ENCODE peak calls at places on chromosome 3, in eight cellular contexts. C is A673, H is heart right ventricle, Z is sigmoid colon, Y is colonic mucosa, L is psoas muscle, X is left lung, D is tibial artery. R is an unnamed sample.

GRCh38 chr3:87248831-87249230 is 21.7 kb downstream of the CHMP2B start:
- DNase-seq in C (no peak), H (no peak), Z (no peak), Y (no peak), L (no peak), X (no peak), D (no peak), R (no peak)

GRCh38 chr3:155046935-155047334 is 33.2 kb upstream of the MME start:
- DNase-seq in C (no peak), H (no peak), Z (no peak), Y (no peak), L (no peak), X (no peak), D (no peak), R (no peak)

GRCh38 chr3:48285132-48285531 is 44.2 kb downstream of the ZNF589 start:
- DNase-seq in C (no peak), H (no peak), Z (no peak), Y (no peak), L (no peak), X (no peak), D (no peak), R (no peak)

GRCh38 chr3:111594205-111594604 is 941 bp downstream of the ZBED2 start:
- DNase-seq in C (no peak), H (no peak), Z (no peak), Y (no peak), L (no peak), X (no peak), D (no peak), R (no peak)

GRCh38 chr3:152961323-152961722 is 126.4 kb downstream of the P2RY1 start:
- DNase-seq in C (peak), H (no peak), Z (no peak), Y (peak), L (no peak), X (no peak), D (no peak), R (no peak)

GRCh38 chr3:180287703-180288102 is 251.0 kb upstream of the PEX5L start:
- DNase-seq in C (no peak), H (no peak), Z (no peak), Y (no peak), L (no peak), X (no peak), D (no peak), R (no peak)

GRCh38 chr3:51501833-51502561 is 2.2 kb upstream of the DCAF1 start:
- DNase-seq in C (peak), H (peak), Z (peak), Y (peak), L (peak), X (peak), D (peak), R (no peak)

GRCh38 chr3:131083190-131083863 is 56.6 kb downstream of the NEK11 start:
- DNase-seq in C (peak), H (peak), Z (peak), Y (no peak), L (peak), X (peak), D (no peak), R (no peak)

GRCh38 chr3:25962255-25962654 is 172.4 kb downstream of the OXSM start:
- DNase-seq in C (no peak), H (no peak), Z (no peak), Y (no peak), L (no peak), X (no peak), D (no peak), R (no peak)

GRCh38 chr3:67648229-67648628 is 6.2 kb downstream of the SUCLG2 start:
- DNase-seq in C (no peak), H (no peak), Z (no peak), Y (peak), L (no peak), X (no peak), D (no peak), R (no peak)

GRCh38 chr3:125120370-125121122 is 64.7 kb upstream of the HEG1 start:
- DNase-seq in C (no peak), H (no peak), Z (no peak), Y (no peak), L (no peak), X (no peak), D (no peak), R (no peak)

GRCh38 chr3:39260957-39261356 is 18.9 kb downstream of the CX3CR1 start:
- DNase-seq in C (peak), H (peak), Z (peak), Y (peak), L (peak), X (peak), D (peak), R (peak)

GRCh38 chr3:118466795-118467330 is 567.8 kb downstream of the IGSF11 start:
- DNase-seq in C (no peak), H (no peak), Z (no peak), Y (no peak), L (no peak), X (no peak), D (no peak), R (no peak)

GRCh38 chr3:71964170-71964569 is 179.2 kb upstream of the PROK2 start:
- DNase-seq in C (no peak), H (no peak), Z (no peak), Y (no peak), L (no peak), X (no peak), D (no peak), R (no peak)

GRCh38 chr3:150727653-150728502 is 24.2 kb upstream of the ERICH6 start:
- DNase-seq in C (no peak), H (no peak), Z (no peak), Y (no peak), L (no peak), X (no peak), D (peak), R (no peak)

GRCh38 chr3:40801276-40801675 is 276.5 kb downstream of the ZNF621 start:
- DNase-seq in C (no peak), H (no peak), Z (no peak), Y (no peak), L (no peak), X (no peak), D (no peak), R (no peak)

GRCh38 chr3:31947671-31948091 is 33.4 kb downstream of the OSBPL10 start:
- DNase-seq in C (no peak), H (no peak), Z (no peak), Y (no peak), L (no peak), X (no peak), D (no peak), R (no peak)

GRCh38 chr3:110318108-110318507 is 753.5 kb upstream of the NECTIN3 start:
- DNase-seq in C (no peak), H (no peak), Z (no peak), Y (no peak), L (no peak), X (no peak), D (no peak), R (no peak)

GRCh38 chr3:185688808-185689207 is 102.7 kb downstream of the SENP2 start:
- DNase-seq in C (peak), H (no peak), Z (no peak), Y (no peak), L (no peak), X (no peak), D (no peak), R (peak)

GRCh38 chr3:152175576-152175883 is 93.2 kb upstream of the MBNL1 start:
- DNase-seq in C (peak), H (no peak), Z (no peak), Y (no peak), L (no peak), X (no peak), D (no peak), R (no peak)

GRCh38 chr3:129106320-129106719 is 15.3 kb downstream of the RAB43 start:
- DNase-seq in C (no peak), H (no peak), Z (no peak), Y (no peak), L (no peak), X (no peak), D (no peak), R (no peak)

GRCh38 chr3:167228135-167228534 is 152.0 kb downstream of the ZBBX start:
- DNase-seq in C (no peak), H (no peak), Z (no peak), Y (no peak), L (no peak), X (no peak), D (no peak), R (no peak)

GRCh38 chr3:156605686-156606605 is 51.0 kb upstream of the SSR3 start:
- DNase-seq in C (peak), H (peak), Z (peak), Y (peak), L (peak), X (peak), D (peak), R (no peak)

GRCh38 chr3:126305427-126305826 is 51.8 kb downstream of the KLF15 start:
- DNase-seq in C (no peak), H (no peak), Z (no peak), Y (no peak), L (no peak), X (no peak), D (no peak), R (no peak)

GRCh38 chr3:45931476-45931875 is 11.8 kb upstream of the CXCR6 start:
- DNase-seq in C (no peak), H (no peak), Z (no peak), Y (no peak), L (no peak), X (no peak), D (no peak), R (no peak)

GRCh38 chr3:45932112-45932511 is 11.2 kb upstream of the CXCR6 start:
- DNase-seq in C (no peak), H (no peak), Z (peak), Y (no peak), L (no peak), X (no peak), D (no peak), R (no peak)

GRCh38 chr3:45933586-45933985 is 9.7 kb upstream of the CXCR6 start:
- DNase-seq in C (no peak), H (no peak), Z (no peak), Y (no peak), L (no peak), X (no peak), D (no peak), R (no peak)

GRCh38 chr3:45927881-45928280 is 15.4 kb upstream of the CXCR6 start:
- DNase-seq in C (no peak), H (no peak), Z (no peak), Y (no peak), L (no peak), X (no peak), D (no peak), R (no peak)

DNA sequence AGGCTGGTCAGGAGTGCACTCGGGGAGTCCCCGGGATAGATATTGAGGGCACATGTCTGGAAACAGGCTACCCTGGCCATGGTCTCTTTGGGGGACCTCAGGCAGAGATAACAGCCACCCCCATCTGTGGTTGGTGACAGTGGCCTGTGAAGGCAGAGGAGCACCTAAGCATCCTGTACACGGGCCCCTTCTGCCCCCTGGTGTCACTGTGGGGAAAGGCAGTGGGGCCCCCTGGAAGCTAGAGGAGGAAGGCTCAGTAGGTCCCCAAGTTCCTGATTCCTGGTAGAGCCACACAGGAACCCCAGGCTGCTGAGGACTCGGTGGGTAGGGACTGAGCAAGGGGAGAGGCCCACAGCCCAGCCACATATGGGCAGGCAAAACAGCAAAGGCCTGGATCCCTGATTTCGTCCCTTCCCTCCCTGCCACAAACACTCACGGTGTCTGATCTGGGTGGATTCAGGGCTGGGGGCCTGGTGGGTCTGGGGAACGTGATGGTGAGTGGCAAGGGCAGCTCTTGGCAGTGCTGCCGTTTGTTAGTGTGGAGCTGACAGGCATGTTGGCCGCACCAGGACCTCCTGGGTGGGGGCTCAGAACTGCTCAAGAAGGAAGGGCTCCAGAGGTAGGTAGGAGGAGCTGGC is 14.1 kb upstream of the CXCR6 start:
- DNase-seq in C (peak), H (no peak), Z (peak), Y (peak), L (peak), X (no peak), D (no peak), R (no peak)
- TF ChIP-seq CTCF in C (peak), H (peak), Z (peak), Y (peak), L (peak), X (peak), D (peak), R (peak)

GRCh38 chr3:10561942-10562565 is 56.7 kb upstream of the ATP2B2 start:
- DNase-seq in C (no peak), H (no peak), Z (peak), Y (no peak), L (no peak), X (no peak), D (no peak), R (peak)

GRCh38 chr3:10557783-10558373 is 52.5 kb upstream of the ATP2B2 start:
- DNase-seq in C (no peak), H (no peak), Z (peak), Y (no peak), L (no peak), X (no peak), D (no peak), R (no peak)

GRCh38 chr3:10561162-10561561 is 55.8 kb upstream of the ATP2B2 start:
- DNase-seq in C (no peak), H (no peak), Z (peak), Y (no peak), L (no peak), X (no peak), D (no peak), R (peak)

GRCh38 chr3:10558726-10559125 is 53.3 kb upstream of the ATP2B2 start:
- DNase-seq in C (no peak), H (no peak), Z (no peak), Y (no peak), L (no peak), X (no peak), D (no peak), R (no peak)

GRCh38 chr3:10560060-10560861 is 54.9 kb upstream of the ATP2B2 start:
- DNase-seq in C (no peak), H (no peak), Z (peak), Y (no peak), L (no peak), X (no peak), D (no peak), R (no peak)
- H3K27ac ChIP-seq in C (no peak), H (no peak), Z (no peak), Y (no peak), L (no peak), X (no peak), D (no peak), R (no peak)

GRCh38 chr3:98968824-98969223 is 67.3 kb upstream of the DCBLD2 start:
- DNase-seq in C (no peak), H (no peak), Z (no peak), Y (no peak), L (no peak), X (no peak), D (no peak), R (no peak)

GRCh38 chr3:98969295-98969694 is 67.8 kb upstream of the DCBLD2 start:
- DNase-seq in C (no peak), H (no peak), Z (no peak), Y (no peak), L (no peak), X (no peak), D (no peak), R (no peak)

GRCh38 chr3:98972720-98973119 is 71.2 kb upstream of the DCBLD2 start:
- DNase-seq in C (no peak), H (no peak), Z (no peak), Y (no peak), L (no peak), X (no peak), D (no peak), R (no peak)

GRCh38 chr3:98972155-98972554 is 70.7 kb upstream of the DCBLD2 start:
- DNase-seq in C (no peak), H (no peak), Z (no peak), Y (no peak), L (no peak), X (no peak), D (no peak), R (no peak)

DNA sequence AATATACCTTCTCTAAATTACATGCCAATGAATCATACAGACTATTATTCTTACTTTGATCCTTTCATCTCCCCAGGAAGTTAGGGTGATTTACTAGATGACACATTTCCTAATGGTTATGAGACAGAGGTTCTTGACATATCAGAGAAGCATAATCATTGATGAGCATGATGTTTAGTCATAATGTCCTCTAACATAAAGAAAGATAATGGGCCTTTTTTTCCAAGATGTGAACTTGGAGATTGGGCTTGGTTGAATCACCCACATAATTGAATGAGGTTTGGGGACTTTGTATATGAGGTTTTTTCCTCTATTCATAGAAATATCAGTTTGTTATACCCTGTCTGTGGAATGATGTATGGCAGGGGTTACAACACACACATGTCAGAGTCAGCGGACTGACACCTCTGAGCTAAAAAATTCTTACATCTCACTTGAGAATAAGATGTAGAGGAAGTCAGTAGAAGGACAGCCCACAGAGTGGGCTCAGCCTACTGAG is 69.7 kb upstream of the DCBLD2 start:
- DNase-seq in C (peak), H (no peak), Z (no peak), Y (no peak), L (no peak), X (no peak), D (no peak), R (no peak)
- TF ChIP-seq CTCF in C (no peak), H (no peak), Z (no peak), Y (no peak), L (no peak), X (no peak), D (no peak), R (no peak)

DNA sequence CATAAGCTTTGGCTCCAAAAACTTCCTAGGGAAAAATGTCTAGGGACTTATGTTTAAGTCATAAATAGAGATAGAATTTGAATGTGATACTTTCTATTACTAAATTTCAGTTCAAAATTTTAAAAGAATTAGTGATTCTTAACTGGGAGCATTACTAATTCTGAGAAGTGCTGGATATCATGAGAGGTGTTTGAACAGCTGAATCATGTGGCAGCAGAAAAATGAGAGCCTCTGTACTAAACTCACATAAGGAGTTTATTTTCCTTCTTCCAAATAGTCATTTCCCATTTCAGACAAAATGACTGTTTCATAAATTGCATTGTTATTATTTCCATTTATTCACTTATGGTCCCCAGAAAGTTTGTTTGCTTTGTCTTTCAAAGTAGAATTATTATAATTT is 62.7 kb downstream of the SLMAP start:
- DNase-seq in C (no peak), H (no peak), Z (no peak), Y (no peak), L (no peak), X (no peak), D (no peak), R (no peak)
- H3K27ac ChIP-seq in C (no peak), H (no peak), Z (no peak), Y (no peak), L (no peak), X (no peak), D (no peak), R (no peak)

DNA sequence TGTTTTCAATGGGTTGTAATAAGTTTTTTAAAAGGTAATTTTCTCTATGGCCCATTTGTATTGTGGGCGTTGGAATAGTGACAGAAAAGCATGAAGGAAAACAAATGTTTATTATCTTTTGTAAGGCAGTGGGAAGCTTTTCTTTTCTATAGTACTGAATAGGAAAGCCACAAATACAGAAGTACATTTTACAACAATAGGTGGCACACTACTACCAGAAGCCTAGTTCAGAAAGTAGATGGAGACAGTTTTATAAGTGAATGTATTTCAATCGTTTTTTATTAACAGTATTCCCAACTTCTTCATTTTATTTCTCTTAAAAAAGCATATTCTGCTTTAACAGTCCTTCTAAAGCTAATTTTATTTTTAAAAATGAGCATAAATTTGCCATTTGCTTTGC is 296.7 kb downstream of the PTPRG start:
- DNase-seq in C (peak), H (no peak), Z (no peak), Y (no peak), L (no peak), X (no peak), D (no peak), R (no peak)
- TF ChIP-seq CTCF in C (peak), H (peak), Z (no peak), Y (peak), L (peak), X (peak), D (peak), R (peak)

GRCh38 chr3:58793052-58793451 is 126.5 kb upstream of the FAM3D start:
- DNase-seq in C (no peak), H (no peak), Z (no peak), Y (no peak), L (no peak), X (no peak), D (no peak), R (no peak)

GRCh38 chr3:58798312-58798711 is 131.7 kb upstream of the FAM3D start:
- DNase-seq in C (no peak), H (no peak), Z (no peak), Y (no peak), L (no peak), X (no peak), D (no peak), R (no peak)

GRCh38 chr3:58799271-58799670 is 132.7 kb upstream of the FAM3D start:
- DNase-seq in C (no peak), H (no peak), Z (no peak), Y (no peak), L (no peak), X (no peak), D (no peak), R (no peak)

GRCh38 chr3:58793938-58794337 is 127.4 kb upstream of the FAM3D start:
- DNase-seq in C (no peak), H (no peak), Z (no peak), Y (no peak), L (no peak), X (no peak), D (no peak), R (no peak)
- H3K27ac ChIP-seq in C (no peak), H (no peak), Z (no peak), Y (no peak), L (no peak), X (no peak), D (no peak), R (no peak)

DNA sequence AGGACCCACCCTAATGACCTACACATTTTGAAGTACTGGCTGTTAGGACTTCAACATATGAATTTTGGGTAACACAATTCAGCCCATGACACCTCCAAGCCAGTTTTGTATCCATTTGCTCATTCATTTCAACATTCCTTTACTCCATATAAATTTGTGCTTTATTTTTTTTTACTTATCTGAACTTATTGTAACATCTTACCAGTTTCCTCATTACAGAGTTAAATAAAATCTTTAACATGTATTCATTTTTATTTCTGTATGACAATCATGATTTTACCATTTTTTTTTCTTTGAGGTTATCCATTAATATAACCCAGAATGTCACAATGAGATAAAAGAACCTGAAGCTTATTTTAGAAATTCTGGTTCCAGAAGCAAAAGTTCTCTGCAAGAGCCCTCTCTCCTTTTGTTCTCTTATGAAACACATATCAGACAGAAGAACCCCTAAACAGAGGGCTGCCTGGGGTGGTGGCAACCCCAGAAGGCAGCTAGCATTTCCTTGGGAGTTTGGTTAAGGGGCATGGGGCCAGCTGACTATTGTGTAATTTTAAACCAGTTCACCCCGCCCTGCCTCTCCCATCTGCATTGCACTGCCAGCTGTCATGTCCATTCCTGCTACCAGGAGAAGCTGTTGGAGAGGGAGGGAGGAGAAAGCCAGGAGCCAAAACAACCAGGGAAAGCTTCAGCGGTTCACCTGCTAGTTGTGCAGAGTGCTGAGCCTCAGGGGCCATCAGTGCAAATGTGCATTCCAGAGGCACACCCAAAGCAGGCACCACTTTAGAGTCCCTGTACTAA is 47.8 kb upstream of the ATP1B3 start:
- DNase-seq in C (no peak), H (peak), Z (no peak), Y (peak), L (no peak), X (no peak), D (peak), R (peak)
- TF ChIP-seq CTCF in C (no peak), H (no peak), Z (no peak), Y (no peak), L (no peak), X (no peak), D (no peak), R (no peak)